ENCODE peak calls at places on chromosomes 6 and 20, in eight cellular contexts. B is SW 1271, V is NB4, W is ELF-1, J is NCI-H69, Q is T-cell, L is HCEC 1CT, T is H4. S is an unnamed sample.

GRCh38 chr6:21185849-21186478 is 407.6 kb upstream of the SOX4 start:
- DNase-seq in V (no peak), J (peak; percentile 97), W (peak; percentile 83), T (no peak), Q (no peak), B (no peak), L (no peak), S (no peak)

GRCh38 chr6:166307981-166308768 is at the start of gene PRR18:
- DNase-seq in J (peak; percentile 76), W (peak; percentile 52), Q (no peak), L (no peak), T (no peak), V (no peak), B (no peak), S (no peak)

GRCh38 chr6:157906537-157907061 is 75.1 kb upstream of the SYNJ2 start:
- DNase-seq in V (no peak), L (no peak), T (no peak), Q (no peak), W (no peak), B (no peak), J (no peak), S (no peak)

GRCh38 chr6:158605266-158605878 is 39.2 kb downstream of the DYNLT1 start:
- DNase-seq in J (peak; percentile 62), B (peak; percentile 44), T (peak; percentile 29), V (peak; percentile 67), L (peak; percentile 55), W (peak; percentile 73), Q (peak; percentile 31), S (no peak)

GRCh38 chr20:64166712-64167615 is 2.7 kb downstream of the MYT1 start:
- DNase-seq in Q (no peak), L (no peak), V (no peak), T (no peak), B (no peak), W (peak; percentile 38), J (no peak), S (no peak)

GRCh38 chr6:121951918-121952379 is 447.5 kb upstream of the HSF2 start:
- DNase-seq in J (peak; percentile 20), B (no peak), L (peak; percentile 81), Q (no peak), T (peak; percentile 90), V (no peak), W (no peak), S (no peak)

GRCh38 chr6:109766167-109766566 is 75.1 kb downstream of the FIG4 start:
- DNase-seq in B (no peak), T (no peak), V (no peak), L (no peak), W (no peak), J (no peak), Q (no peak), S (no peak)

GRCh38 chr6:128303870-128304269 is 216.5 kb downstream of the PTPRK start:
- DNase-seq in B (no peak), V (peak; percentile 52), L (no peak), W (no peak), J (no peak), Q (no peak), T (no peak), S (no peak)

GRCh38 chr20:1369970-1370369 is 22.9 kb downstream of the FKBP1A start:
- DNase-seq in W (no peak), V (no peak), T (no peak), Q (no peak), B (no peak), L (no peak), J (peak; percentile 30), S (no peak)

GRCh38 chr6:76697585-76697984 is 625.1 kb upstream of the IMPG1 start:
- DNase-seq in L (peak; percentile 49), B (peak; percentile 52), W (no peak), V (peak; percentile 12), J (no peak), T (no peak), Q (no peak), S (no peak)

S was measured in T-helper 2 cell.